ENCODE peak calls at places on chromosomes 3 and 15, in seven cellular contexts. J, R, K, G, C, X and Q are unnamed samples.
A peak's percentile ranks its signal among the peaks of the same experiment; 100 is the strongest.

GRCh38 chr3:52403271-52403841 is 41.5 kb downstream of the SEMA3G start:
- DNase-seq in J (no peak), R (no peak), K (no peak), G (no peak), C (no peak), X (no peak), Q (no peak)

GRCh38 chr15:99426431-99427105 is 139.2 kb upstream of the MEF2A start:
- DNase-seq in J (no peak), R (peak; percentile 9), K (no peak), G (no peak), C (no peak), X (no peak), Q (no peak)

GRCh38 chr15:31325432-31325975 is 1.1 kb upstream of the KLF13 start:
- DNase-seq in J (peak; percentile 20), R (peak; percentile 50), K (no peak), G (peak; percentile 79), C (peak; percentile 66), X (peak; percentile 85), Q (peak; percentile 42)

GRCh38 chr3:192831111-192831644 is 86.5 kb downstream of the MB21D2 start:
- DNase-seq in J (peak; percentile 81), R (peak; percentile 57), K (peak; percentile 98), G (no peak), C (peak; percentile 91), X (no peak), Q (no peak)

GRCh38 chr3:173745952-173746682 is 348.6 kb downstream of the NLGN1 start:
- DNase-seq in J (peak; percentile 58), R (no peak), K (peak; percentile 67), G (no peak), C (peak; percentile 21), X (no peak), Q (no peak)

GRCh38 chr3:57981483-57982087 is 26.6 kb upstream of the FLNB start:
- DNase-seq in J (no peak), R (no peak), K (no peak), G (no peak), C (no peak), X (no peak), Q (no peak)

GRCh38 chr15:26662226-26662750 is 110.6 kb downstream of the GABRB3 start:
- DNase-seq in J (no peak), R (no peak), K (no peak), G (no peak), C (no peak), X (no peak), Q (no peak)

GRCh38 chr3:194431553-194431952 is 32.5 kb upstream of the GP5 start:
- DNase-seq in J (no peak), R (no peak), K (no peak), G (no peak), C (no peak), X (no peak), Q (no peak)

GRCh38 chr3:127286571-127287140 is 1.2 kb downstream of the PRR20G start:
- DNase-seq in J (peak; percentile 80), R (no peak), K (no peak), G (no peak), C (no peak), X (no peak), Q (no peak)

GRCh38 chr3:71051893-71052687 is 531.4 kb downstream of the FOXP1 start:
- DNase-seq in J (no peak), R (no peak), K (no peak), G (no peak), C (peak; percentile 64), X (no peak), Q (no peak)

GRCh38 chr3:149131594-149131993 is 2.2 kb downstream of the HPS3 start:
- DNase-seq in J (no peak), R (no peak), K (no peak), G (no peak), C (no peak), X (no peak), Q (no peak)

GRCh38 chr15:48250640-48251076 is 44.6 kb downstream of the SLC12A1 start:
- DNase-seq in J (peak; percentile 69), R (peak; percentile 52), K (peak; percentile 76), G (no peak), C (peak; percentile 88), X (peak; percentile 36), Q (no peak)

GRCh38 chr3:89360155-89360554 is 252.7 kb downstream of the EPHA3 start:
- DNase-seq in J (peak; percentile 51), R (no peak), K (peak; percentile 85), G (no peak), C (no peak), X (no peak), Q (no peak)

GRCh38 chr15:65060641-65061397 is 7.0 kb downstream of the RASL12 start:
- DNase-seq in J (no peak), R (peak; percentile 76), K (no peak), G (no peak), C (no peak), X (no peak), Q (no peak)

GRCh38 chr3:5321941-5322340 is 134.4 kb downstream of the EDEM1 start:
- DNase-seq in J (peak; percentile 64), R (no peak), K (peak; percentile 39), G (no peak), C (no peak), X (no peak), Q (no peak)

GRCh38 chr3:150174179-150174578 is 203.5 kb upstream of the PFN2 start:
- DNase-seq in J (no peak), R (no peak), K (no peak), G (no peak), C (no peak), X (no peak), Q (no peak)

GRCh38 chr15:59268980-59269472 is 62.4 kb downstream of the LDHAL6B start:
- DNase-seq in J (peak; percentile 48), R (no peak), K (no peak), G (no peak), C (no peak), X (no peak), Q (no peak)

GRCh38 chr3:150005243-150006102 is 34.8 kb upstream of the PFN2 start:
- DNase-seq in J (peak; percentile 87), R (no peak), K (peak; percentile 52), G (no peak), C (peak; percentile 12), X (no peak), Q (no peak)

GRCh38 chr3:187698499-187699399 is 3.6 kb downstream of the RTP2 start:
- DNase-seq in J (no peak), R (no peak), K (no peak), G (no peak), C (no peak), X (no peak), Q (no peak)

GRCh38 chr3:184680411-184680990 is 31.4 kb downstream of the MAGEF1 start:
- DNase-seq in J (no peak), R (no peak), K (no peak), G (no peak), C (no peak), X (no peak), Q (no peak)

GRCh38 chr15:48636511-48636910 is 9.0 kb downstream of the FBN1 start:
- DNase-seq in J (no peak), R (no peak), K (peak; percentile 57), G (no peak), C (no peak), X (no peak), Q (no peak)

GRCh38 chr3:50536471-50537180 is 30.9 kb downstream of the C3orf18 start:
- DNase-seq in J (no peak), R (no peak), K (no peak), G (no peak), C (no peak), X (no peak), Q (no peak)

GRCh38 chr3:195286115-195286872 is 15.3 kb upstream of the XXYLT1 start:
- DNase-seq in J (peak; percentile 45), R (no peak), K (peak; percentile 46), G (no peak), C (peak; percentile 91), X (no peak), Q (no peak)

GRCh38 chr3:149449100-149449654 is 25.3 kb upstream of the TM4SF4 start:
- DNase-seq in J (no peak), R (no peak), K (no peak), G (no peak), C (no peak), X (no peak), Q (no peak)

GRCh38 chr3:95327478-95327877 is 1264.6 kb downstream of the NSUN3 start:
- DNase-seq in J (no peak), R (no peak), K (no peak), G (no peak), C (no peak), X (no peak), Q (no peak)

GRCh38 chr15:80159811-80160569 is 7.2 kb downstream of the FAH start:
- DNase-seq in J (no peak), R (peak; percentile 92), K (peak; percentile 72), G (peak; percentile 28), C (peak; percentile 40), X (no peak), Q (no peak)

DNA sequence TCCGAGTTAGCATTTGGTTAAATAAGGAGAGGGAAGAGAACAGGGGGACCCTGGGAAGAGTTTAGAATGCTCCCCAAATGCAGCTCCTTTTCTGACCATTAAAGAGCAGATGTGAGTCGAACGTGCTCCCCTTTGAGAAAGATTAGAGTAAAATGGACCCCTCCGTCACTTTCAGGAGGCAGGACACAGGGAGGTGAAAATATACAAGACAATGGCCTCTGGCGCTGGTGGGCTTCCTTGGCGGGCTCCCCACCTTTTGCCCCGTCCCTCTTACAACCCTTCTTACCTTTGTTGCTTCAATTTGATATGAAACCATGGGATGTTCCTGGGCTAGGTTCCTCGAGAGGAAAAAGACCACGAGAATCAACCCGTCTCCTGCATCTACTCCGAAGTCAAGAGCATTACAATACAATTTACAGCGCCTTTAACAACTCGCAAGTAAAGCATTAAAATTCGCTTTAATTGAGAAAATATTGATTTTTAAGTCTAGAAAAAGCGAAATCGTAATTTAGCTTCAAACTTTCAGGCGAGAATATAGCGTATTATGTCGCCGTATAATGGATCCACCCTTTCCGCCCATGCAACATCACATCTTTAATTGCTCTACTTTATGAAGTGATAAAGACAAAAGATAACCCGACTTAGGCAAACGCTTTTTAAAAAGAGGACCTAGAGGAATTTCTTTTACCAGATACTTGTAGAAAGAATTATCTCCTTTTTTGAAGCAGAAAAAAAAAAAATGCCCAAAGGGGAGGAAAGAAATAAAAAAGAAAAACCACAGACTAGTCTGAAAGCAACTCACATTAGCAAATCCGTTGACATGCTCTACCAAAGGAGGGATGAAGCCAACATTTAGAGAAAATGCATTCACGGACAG is 214.0 kb downstream of the MEIS2 start:
- DNase-seq in J (no peak), R (no peak), K (no peak), G (no peak), C (no peak), X (no peak), Q (no peak)
- H3K27me3 ChIP-seq in J (peaks cover 81% of the 10 kb centered on the region), R (peaks cover 8% of the 10 kb centered on the region), K (peaks cover 67% of the 10 kb centered on the region), G (peaks cover 33% of the 10 kb centered on the region), C (peaks cover 29% of the 10 kb centered on the region), X (peaks cover 45% of the 10 kb centered on the region), Q (peaks cover 83% of the 10 kb centered on the region)

GRCh38 chr15:81814882-81815455 is 230.8 kb downstream of the MEX3B start:
- DNase-seq in J (no peak), R (no peak), K (no peak), G (no peak), C (no peak), X (no peak), Q (no peak)
- TF ChIP-seq CTCF in J (no peak), R (no peak), K (no peak), G (no peak), C (no peak), X (no peak), Q (no peak)

GRCh38 chr3:129487183-129487867 is 41.1 kb upstream of the RHO start:
- DNase-seq in J (no peak), R (no peak), K (no peak), G (no peak), C (no peak), X (no peak), Q (no peak)
- H3K27ac ChIP-seq in J (no peak overlapping the region), R (peak overlapping the region; percentile 94), K (no peak overlapping the region), G (no peak overlapping the region), C (no peak overlapping the region), X (no peak overlapping the region), Q (no peak overlapping the region)

GRCh38 chr3:27723803-27724458 is 1.8 kb upstream of the EOMES start:
- DNase-seq in J (peak; percentile 33), R (no peak), K (no peak), G (no peak), C (no peak), X (no peak), Q (no peak)
- H3K27me3 ChIP-seq in J (peaks cover 88% of the 10 kb centered on the region), R (peaks cover 97% of the 10 kb centered on the region), K (peaks cover 95% of the 10 kb centered on the region), G (peaks cover 56% of the 10 kb centered on the region), C (peaks cover 77% of the 10 kb centered on the region), X (peaks cover 100% of the 10 kb centered on the region), Q (peaks cover 84% of the 10 kb centered on the region)